ENCODE peak calls at places on chromosome 15, in four cellular contexts. Z is EL, E is ureter, A is T1000. R is an unnamed sample.
A peak's percentile ranks its signal among the peaks of the same experiment; 100 is the strongest.

GRCh38 chr15:66748320-66748779 is 46.3 kb downstream of the SMAD6 start:
- DNase-seq in Z (peak; percentile 85), E (no peak), A (no peak), R (no peak)

GRCh38 chr15:101434032-101434920 is 55.2 kb downstream of the PCSK6 start:
- DNase-seq in Z (no peak), E (no peak), A (no peak), R (no peak)

GRCh38 chr15:62153228-62153627 is 11.9 kb downstream of the C2CD4B start:
- DNase-seq in Z (no peak), E (no peak), A (no peak), R (no peak)

GRCh38 chr15:84604804-84605203 is 4.0 kb downstream of the ZSCAN2 start:
- DNase-seq in Z (no peak), E (no peak), A (no peak), R (no peak)

GRCh38 chr15:61522375-61522774 is 293.3 kb upstream of the RORA start:
- DNase-seq in Z (no peak), E (no peak), A (no peak), R (no peak)

GRCh38 chr15:60328852-60329443 is 68.8 kb downstream of the ANXA2 start:
- DNase-seq in Z (peak; percentile 38), E (no peak), A (no peak), R (no peak)

GRCh38 chr15:58360421-58361090 is 71.2 kb upstream of the LIPC start:
- DNase-seq in Z (no peak), E (no peak), A (no peak), R (no peak)

GRCh38 chr15:99504071-99504822 is 61.5 kb upstream of the MEF2A start:
- DNase-seq in Z (no peak), E (peak; percentile 23), A (no peak), R (no peak)

GRCh38 chr15:67834593-67835348 is 5.1 kb downstream of the RNU6-1 start:
- DNase-seq in Z (no peak), E (no peak), A (no peak), R (no peak)

GRCh38 chr15:62241135-62241770 is 76.2 kb upstream of the C2CD4B start:
- DNase-seq in Z (peak; percentile 18), E (no peak), A (no peak), R (no peak)

GRCh38 chr15:65888998-65889397 is 19.7 kb downstream of the RAB11A start:
- DNase-seq in Z (no peak), E (no peak), A (no peak), R (no peak)

GRCh38 chr15:66621491-66622467 is 56.0 kb upstream of the LCTL start:
- DNase-seq in Z (peak; percentile 43), E (no peak), A (no peak), R (no peak)

GRCh38 chr15:68844856-68845550 is 24.3 kb upstream of the ANP32A start:
- DNase-seq in Z (no peak), E (no peak), A (no peak), R (no peak)

GRCh38 chr15:66374179-66374578 is 12.5 kb upstream of the MAP2K1 start:
- DNase-seq in Z (no peak), E (no peak), A (no peak), R (no peak)

GRCh38 chr15:78437107-78437761 is 782 bp upstream of the IREB2 start:
- DNase-seq in Z (no peak), E (no peak), A (no peak), R (no peak)

GRCh38 chr15:51184637-51185036 is 89.9 kb upstream of the TNFAIP8L3 start:
- DNase-seq in Z (no peak), E (no peak), A (no peak), R (no peak)

GRCh38 chr15:76060098-76060989 is 559 bp downstream of the TMEM266 start:
- DNase-seq in Z (no peak), E (no peak), A (no peak), R (no peak)

GRCh38 chr15:34301058-34301457 is 36.5 kb downstream of the SLC12A6 start:
- DNase-seq in Z (no peak), E (no peak), A (no peak), R (no peak)

GRCh38 chr15:72790302-72790955 is 6.9 kb upstream of the ADPGK start:
- DNase-seq in Z (peak; percentile 22), E (no peak), A (no peak), R (no peak)

GRCh38 chr15:92661069-92661468 is 5.5 kb upstream of the FAM174B start:
- DNase-seq in Z (no peak), E (no peak), A (no peak), R (no peak)

GRCh38 chr15:79724804-79725203 is 172.0 kb downstream of the MTHFS start:
- DNase-seq in Z (no peak), E (no peak), A (no peak), R (no peak)

GRCh38 chr15:70271422-70272088 is 173.8 kb upstream of the TLE3 start:
- DNase-seq in Z (peak; percentile 93), E (no peak), A (peak; percentile 47), R (no peak)

GRCh38 chr15:45084163-45084562 is 29.8 kb downstream of the DUOX2 start:
- DNase-seq in Z (no peak), E (no peak), A (no peak), R (no peak)